ENCODE peak calls at places on chromosomes 1 and 21, in six cellular contexts. H is lower lobe of right lung, Z is heart left ventricle, S is psoas muscle, N is mucosa of descending colon, F is GM06990. Y is an unnamed sample. For H3K36me3, the result is how much of the 10 kb centered on the place peaks cover.

GRCh38 chr1:75233302-75233929 is 99.2 kb downstream of the LHX8 start:
- DNase-seq in H (no peak), Z (no peak), S (no peak), N (no peak), F (no peak), Y (no peak)

GRCh38 chr1:3114846-3115245 is 45.8 kb downstream of the PRDM16 start:
- DNase-seq in H (no peak), Z (no peak), S (no peak), N (no peak), F (no peak), Y (no peak)

GRCh38 chr1:32394890-32395415 is 712 bp upstream of the BSDC1 start:
- DNase-seq in H (no peak), Z (no peak), S (no peak), N (no peak), F (no peak), Y (no peak)

GRCh38 chr1:232992227-232992626 is 41.8 kb downstream of the NTPCR start:
- DNase-seq in H (no peak), Z (no peak), S (no peak), N (no peak), F (no peak), Y (no peak)

GRCh38 chr1:17441265-17441992 is 2.0 kb upstream of the RCC2 start:
- DNase-seq in H (no peak), Z (no peak), S (no peak), N (no peak), F (no peak), Y (no peak)

GRCh38 chr1:7471836-7472235 is 299.3 kb upstream of the VAMP3 start:
- DNase-seq in H (no peak), Z (no peak), S (no peak), N (no peak), F (no peak), Y (peak)

GRCh38 chr1:57485643-57486042 is 61.8 kb upstream of the DAB1 start:
- DNase-seq in H (no peak), Z (no peak), S (no peak), N (no peak), F (no peak), Y (peak)

GRCh38 chr1:44281987-44282703 is 68.9 kb downstream of the DMAP1 start:
- DNase-seq in H (no peak), Z (no peak), S (no peak), N (no peak), F (no peak), Y (no peak)

GRCh38 chr1:239884776-239885175 is 206.9 kb upstream of the FMN2 start:
- DNase-seq in H (no peak), Z (no peak), S (no peak), N (no peak), F (no peak), Y (peak)

GRCh38 chr1:2561446-2561845 is 5.3 kb downstream of the TNFRSF14 start:
- DNase-seq in H (no peak), Z (no peak), S (no peak), N (no peak), F (no peak), Y (no peak)

GRCh38 chr1:3030663-3031381 is 9.6 kb downstream of the ACTRT2 start:
- DNase-seq in H (peak), Z (peak), S (no peak), N (no peak), F (no peak), Y (no peak)

GRCh38 chr1:169698976-169699375 is 12.4 kb downstream of the SELL start:
- DNase-seq in H (no peak), Z (no peak), S (no peak), N (no peak), F (peak), Y (no peak)

GRCh38 chr21:35619184-35619583 is 441.1 kb downstream of the SETD4 start:
- DNase-seq in H (no peak), Z (no peak), S (no peak), N (no peak), F (no peak), Y (no peak)

GRCh38 chr21:45266518-45267389 is 20.9 kb downstream of the POFUT2 start:
- DNase-seq in H (no peak), Z (no peak), S (no peak), N (no peak), F (no peak), Y (no peak)

GRCh38 chr1:154178856-154179811 is 12.8 kb downstream of the TPM3 start:
- DNase-seq in H (no peak), Z (no peak), S (no peak), N (peak), F (no peak), Y (no peak)

GRCh38 chr1:161887724-161888287 is 121.7 kb downstream of the ATF6 start:
- DNase-seq in H (no peak), Z (no peak), S (no peak), N (no peak), F (no peak), Y (no peak)

GRCh38 chr1:181592261-181592859 is 109.0 kb downstream of the CACNA1E start:
- DNase-seq in H (no peak), Z (no peak), S (no peak), N (no peak), F (no peak), Y (no peak)

GRCh38 chr1:213138892-213139291 is 87.9 kb downstream of the RPS6KC1 start:
- DNase-seq in H (no peak), Z (no peak), S (no peak), N (no peak), F (no peak), Y (no peak)

GRCh38 chr1:54791880-54792522 is 9.1 kb downstream of the TTC22 start:
- DNase-seq in H (no peak), Z (no peak), S (no peak), N (no peak), F (no peak), Y (peak)

GRCh38 chr1:53639251-53639721 is 99.7 kb downstream of the GLIS1 start:
- DNase-seq in H (no peak), Z (no peak), S (peak), N (no peak), F (no peak), Y (peak)

GRCh38 chr1:39144943-39145650 is 59.4 kb upstream of the MACF1 start:
- DNase-seq in H (no peak), Z (no peak), S (no peak), N (no peak), F (no peak), Y (no peak)

GRCh38 chr1:39139723-39140360 is 64.7 kb upstream of the MACF1 start:
- DNase-seq in H (no peak), Z (no peak), S (no peak), N (no peak), F (no peak), Y (no peak)

GRCh38 chr1:39142394-39143060 is 62.0 kb upstream of the MACF1 start:
- DNase-seq in H (peak), Z (no peak), S (no peak), N (no peak), F (no peak), Y (no peak)

GRCh38 chr1:39145651-39145970 is 58.9 kb upstream of the MACF1 start:
- DNase-seq in H (no peak), Z (no peak), S (no peak), N (no peak), F (no peak), Y (no peak)

DNA sequence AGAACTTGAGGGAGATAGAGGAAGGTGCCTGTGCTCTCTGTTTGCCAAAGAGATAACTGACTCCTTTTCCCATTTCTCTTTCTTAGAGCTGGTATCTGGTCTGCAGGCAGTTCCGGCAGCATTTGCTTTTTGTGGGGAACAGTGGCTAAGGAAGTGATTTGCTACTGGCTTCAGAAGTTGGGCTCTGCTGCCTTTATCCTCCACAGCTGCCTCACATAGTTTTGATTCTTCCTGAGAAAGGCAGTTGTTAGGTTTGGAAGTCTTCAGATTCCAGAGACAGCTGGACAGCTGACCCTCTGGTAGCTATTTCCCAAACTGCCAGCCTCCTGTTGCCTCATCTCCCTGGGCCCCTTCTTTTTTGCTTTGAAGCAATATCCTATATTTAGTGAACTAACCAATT is 62.6 kb upstream of the MACF1 start:
- DNase-seq in H (no peak), Z (no peak), S (no peak), N (no peak), F (no peak), Y (no peak)
- H3K4me3 ChIP-seq in H (no peak), Z (no peak), S (no peak), N (no peak), F (no peak), Y (no peak)

DNA sequence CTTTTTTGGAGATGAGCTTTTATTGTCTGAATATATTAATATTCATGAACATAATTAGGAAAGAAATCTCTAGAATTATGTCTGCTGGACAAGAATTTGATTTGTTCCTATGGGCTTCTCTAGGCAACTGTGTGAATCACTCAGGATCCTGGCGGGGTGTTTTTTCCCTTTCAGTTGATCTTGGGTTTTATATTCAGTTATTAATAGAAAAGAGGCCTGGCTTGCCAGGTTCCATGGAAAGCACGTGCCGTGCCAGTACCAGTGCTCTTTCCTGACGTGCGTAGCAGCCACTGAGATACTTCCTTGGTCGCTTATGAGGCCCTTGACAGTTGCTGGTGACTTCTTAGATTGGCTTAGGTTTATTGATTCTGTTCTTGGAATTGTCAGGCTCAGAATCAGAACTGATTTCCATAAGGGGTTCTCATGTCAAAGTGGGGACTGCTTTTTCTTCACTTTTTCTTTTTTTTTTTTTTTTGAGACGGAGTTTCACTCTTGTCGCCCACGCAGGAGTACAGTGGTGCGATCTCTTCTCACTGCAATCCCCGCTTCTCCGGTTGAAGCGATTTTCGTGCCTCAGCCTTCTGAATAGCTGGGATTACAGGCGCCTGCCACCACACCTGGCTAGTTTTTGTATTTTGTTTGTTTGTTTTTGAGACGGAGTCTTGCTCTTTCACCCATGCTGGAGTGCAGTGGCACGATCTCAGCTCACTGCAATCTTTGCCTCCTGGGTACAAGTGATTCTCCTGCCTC is 48.7 kb upstream of the KIF1B start:
- DNase-seq in H (no peak), Z (peak), S (peak), N (no peak), F (no peak), Y (no peak)
- H3K36me3 ChIP-seq in H (half or more), Z (half or more), S (half or more), N (under half), F (under half), Y (under half)

DNA sequence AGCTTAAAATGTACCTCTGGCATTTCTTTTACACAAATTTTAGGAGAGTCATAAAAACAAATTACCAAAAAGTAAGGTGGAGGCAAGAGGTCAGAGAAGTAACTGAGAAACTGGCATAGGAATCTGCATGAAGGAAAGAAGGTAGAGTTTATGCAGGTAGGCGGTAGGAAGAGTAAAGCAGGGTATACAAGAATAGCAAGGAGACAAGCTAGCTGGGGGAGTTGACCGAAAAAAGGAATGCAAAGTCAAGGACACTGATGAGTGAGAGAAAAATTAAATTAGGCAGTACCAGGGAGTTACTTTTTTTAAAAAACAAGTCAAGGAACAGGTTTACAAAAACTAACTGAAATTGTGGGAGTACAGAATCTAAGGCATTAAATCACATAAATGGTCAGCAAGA is 56.0 kb downstream of the FOXJ3 start:
- DNase-seq in H (no peak), Z (no peak), S (no peak), N (no peak), F (no peak), Y (no peak)
- H3K4me3 ChIP-seq in H (no peak), Z (no peak), S (peak), N (no peak), F (no peak), Y (no peak)

GRCh38 chr1:108703939-108704338 is 8.8 kb upstream of the FNDC7 start:
- DNase-seq in H (no peak), Z (no peak), S (no peak), N (no peak), F (no peak), Y (no peak)

GRCh38 chr1:108695515-108695914 is 3.4 kb downstream of the PRPF38B start:
- DNase-seq in H (no peak), Z (no peak), S (no peak), N (no peak), F (no peak), Y (no peak)

GRCh38 chr1:108704501-108704900 is 8.2 kb upstream of the FNDC7 start:
- DNase-seq in H (no peak), Z (no peak), S (no peak), N (no peak), F (no peak), Y (peak)

GRCh38 chr1:108701176-108701849 is 9.2 kb downstream of the PRPF38B start:
- DNase-seq in H (no peak), Z (no peak), S (no peak), N (no peak), F (no peak), Y (no peak)

DNA sequence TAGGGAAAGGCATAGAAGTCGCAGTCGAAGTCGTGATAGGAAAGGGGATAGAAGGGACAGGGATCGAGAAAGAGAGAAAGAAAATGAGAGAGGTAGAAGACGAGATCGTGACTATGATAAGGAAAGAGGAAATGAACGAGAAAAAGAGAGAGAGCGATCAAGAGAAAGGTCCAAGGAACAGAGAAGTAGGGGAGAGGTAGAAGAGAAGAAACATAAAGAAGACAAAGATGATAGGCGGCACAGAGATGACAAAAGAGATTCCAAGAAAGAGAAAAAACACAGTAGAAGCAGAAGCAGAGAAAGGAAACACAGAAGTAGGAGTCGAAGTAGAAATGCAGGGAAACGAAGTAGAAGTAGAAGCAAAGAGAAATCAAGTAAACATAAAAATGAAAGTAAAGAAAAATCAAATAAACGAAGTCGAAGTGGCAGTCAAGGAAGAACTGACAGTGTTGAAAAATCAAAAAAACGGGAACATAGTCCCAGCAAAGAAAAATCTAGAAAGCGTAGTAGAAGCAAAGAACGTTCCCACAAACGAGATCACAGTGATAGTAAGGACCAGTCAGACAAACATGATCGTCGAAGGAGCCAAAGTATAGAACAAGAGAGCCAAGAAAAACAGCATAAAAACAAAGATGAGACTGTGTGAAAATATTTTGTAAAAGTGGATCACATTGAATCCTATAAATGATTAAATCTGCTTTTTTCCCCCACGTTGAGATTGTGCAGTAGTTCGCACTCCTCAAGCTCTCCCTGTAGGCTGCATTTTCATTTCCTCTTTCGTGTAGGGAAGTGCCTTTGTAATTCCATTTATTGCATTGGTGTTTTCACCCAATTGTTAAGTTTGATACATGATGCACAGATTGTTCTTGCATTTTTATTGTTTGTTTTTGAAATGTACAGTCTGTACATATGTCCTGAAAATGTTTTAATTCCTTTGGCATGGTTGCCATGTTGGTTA is 7.5 kb downstream of the PRPF38B start:
- DNase-seq in H (no peak), Z (no peak), S (no peak), N (no peak), F (no peak), Y (no peak)
- H3K36me3 ChIP-seq in H (half or more), Z (half or more), S (half or more), N (under half), F (under half), Y (half or more)